ENCODE peak calls at places on chromosomes 1 and 21, in four cellular contexts. M is fibroblast of pulmonary artery; B is CD8-positive, alpha-beta T cell; F is IMR-90. Y is an unnamed sample.
A peak's percentile ranks its signal among the peaks of the same experiment; 100 is the strongest.

GRCh38 chr1:189659731-189660130 is 817.9 kb downstream of the BRINP3 start:
- DNase-seq in M (no peak), B (no peak), F (no peak), Y (no peak)

GRCh38 chr1:4699724-4700301 is 45.4 kb downstream of the AJAP1 start:
- DNase-seq in M (no peak), B (no peak), F (no peak), Y (no peak)

GRCh38 chr1:89166705-89167104 is 9.1 kb downstream of the GBP7 start:
- DNase-seq in M (no peak), B (no peak), F (no peak), Y (no peak)

GRCh38 chr1:42037586-42037985 is 115.6 kb upstream of the GUCA2B start:
- DNase-seq in M (no peak), B (no peak), F (no peak), Y (no peak)

GRCh38 chr1:235950318-235950717 is 83.6 kb upstream of the LYST start:
- DNase-seq in M (no peak), B (no peak), F (no peak), Y (no peak)

GRCh38 chr1:234970371-234970730 is 158.3 kb downstream of the TOMM20 start:
- DNase-seq in M (peak; percentile 97), B (no peak), F (peak; percentile 98), Y (no peak)

GRCh38 chr1:183590225-183591191 is at the start of gene NCF2:
- DNase-seq in M (peak; percentile 58), B (no peak), F (peak; percentile 57), Y (peak; percentile 79)

GRCh38 chr21:42518216-42518615 is 4.6 kb downstream of the SLC37A1 start:
- DNase-seq in M (peak; percentile 56), B (no peak), F (peak; percentile 28), Y (no peak)

GRCh38 chr1:50214764-50215163 is 106.0 kb downstream of the ELAVL4 start:
- DNase-seq in M (no peak), B (no peak), F (no peak), Y (no peak)

GRCh38 chr1:230375795-230376194 is 50.3 kb downstream of the PGBD5 start:
- DNase-seq in M (no peak), B (no peak), F (no peak), Y (no peak)

GRCh38 chr1:174726880-174727585 is 272.7 kb upstream of the CACYBP start:
- DNase-seq in M (no peak), B (no peak), F (no peak), Y (no peak)

GRCh38 chr1:174721246-174721645 is 273.5 kb downstream of the GPR52 start:
- DNase-seq in M (no peak), B (no peak), F (no peak), Y (no peak)

GRCh38 chr1:174723815-174724214 is 275.9 kb upstream of the CACYBP start:
- DNase-seq in M (no peak), B (no peak), F (no peak), Y (no peak)

GRCh38 chr1:174720618-174721017 is 272.9 kb downstream of the GPR52 start:
- DNase-seq in M (no peak), B (no peak), F (no peak), Y (no peak)

GRCh38 chr1:174726167-174726879 is 273.4 kb upstream of the CACYBP start:
- DNase-seq in M (peak; percentile 65), B (no peak), F (peak; percentile 55), Y (peak; percentile 25)
- TF ChIP-seq CTCF in M (peak; percentile 59), B (peak; percentile 60), F (peak; percentile 64), Y (no peak)

DNA sequence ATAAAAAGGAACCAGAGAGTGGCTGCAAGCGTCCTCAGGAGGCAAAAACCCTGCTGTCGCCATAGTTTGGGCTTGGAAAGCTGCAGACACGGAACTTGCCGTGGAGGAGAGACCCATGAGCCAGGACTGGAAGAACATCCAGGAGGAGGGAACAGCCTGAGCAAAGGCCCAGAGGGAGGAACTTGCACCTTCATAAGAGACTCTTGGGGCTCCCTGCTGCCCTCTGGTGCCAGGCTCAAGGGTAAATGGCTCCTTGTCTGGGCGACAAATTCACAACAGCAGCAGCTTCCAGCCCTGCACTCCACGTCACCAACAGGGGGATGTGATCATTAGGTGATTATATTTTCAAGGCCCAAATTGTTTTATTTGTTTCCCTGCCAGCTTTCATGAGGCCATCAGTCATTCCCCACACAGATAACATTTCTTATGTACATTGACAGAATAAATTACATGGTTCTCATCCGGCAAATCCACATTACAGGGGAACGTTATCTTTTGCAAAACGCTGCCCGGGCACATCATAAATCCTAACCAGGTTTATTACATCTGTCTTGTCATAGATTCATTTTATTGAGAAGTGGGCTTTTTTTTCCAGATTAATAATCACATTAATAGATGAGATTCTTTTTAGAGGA is 143.0 kb upstream of the GRIK3 start:
- DNase-seq in M (peak; percentile 8), B (no peak), F (peak; percentile 1), Y (peak; percentile 18)
- TF ChIP-seq CTCF in M (peak; percentile 17), B (no peak), F (peak; percentile 26), Y (peak; percentile 39)

DNA sequence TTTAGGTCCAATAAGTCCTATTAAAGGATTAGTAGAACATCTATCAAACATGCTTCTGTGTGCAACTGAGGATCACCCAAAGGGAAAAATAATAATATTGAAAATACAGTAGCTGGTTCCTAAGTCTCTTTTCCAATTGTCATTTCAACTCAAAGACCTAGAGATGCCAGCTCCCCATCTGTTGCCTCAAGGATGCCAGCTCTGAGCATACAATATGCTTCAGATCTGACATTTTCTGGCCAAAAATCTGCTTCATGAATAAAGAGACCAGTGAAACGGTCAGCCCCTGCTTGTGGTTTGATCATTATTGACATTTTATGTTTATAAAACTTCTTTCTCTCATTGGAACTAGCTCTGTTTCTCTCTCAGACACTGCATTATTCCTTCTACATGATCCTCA is 72.9 kb downstream of the CCDC185 start:
- DNase-seq in M (no peak), B (no peak), F (no peak), Y (no peak)
- TF ChIP-seq CTCF in M (no peak), B (no peak), F (no peak), Y (no peak)

DNA sequence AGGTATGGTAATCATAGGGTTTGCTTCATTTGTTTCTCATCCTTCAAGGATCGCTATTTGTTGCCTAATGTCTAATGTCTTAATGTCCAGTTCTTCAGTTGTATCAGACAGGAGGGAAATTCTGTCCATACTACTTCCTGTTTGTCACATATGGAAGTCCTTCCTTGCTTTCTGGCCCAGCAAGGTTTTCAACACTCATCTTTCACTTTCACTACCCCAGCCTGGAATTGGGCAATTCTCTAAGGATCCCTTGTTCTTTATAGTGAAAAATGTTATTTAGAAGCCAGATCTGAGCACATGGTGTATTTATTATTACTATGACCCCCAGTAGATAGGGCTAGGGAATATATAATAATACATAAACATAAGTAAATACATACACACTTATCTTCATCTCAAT is 50.6 kb upstream of the SLC35A3 start:
- DNase-seq in M (peak; percentile 70), B (no peak), F (no peak), Y (no peak)
- TF ChIP-seq CTCF in M (no peak), B (no peak), F (no peak), Y (no peak)

GRCh38 chr1:163169553-163169952 is 33.2 kb downstream of the RGS5 start:
- DNase-seq in M (no peak), B (no peak), F (no peak), Y (no peak)

GRCh38 chr1:163171826-163172225 is 30.9 kb downstream of the RGS5 start:
- DNase-seq in M (no peak), B (no peak), F (no peak), Y (no peak)

GRCh38 chr1:163170331-163170730 is 32.4 kb downstream of the RGS5 start:
- DNase-seq in M (peak; percentile 54), B (no peak), F (peak; percentile 18), Y (no peak)

GRCh38 chr1:163172596-163172995 is 30.1 kb downstream of the RGS5 start:
- DNase-seq in M (no peak), B (no peak), F (no peak), Y (no peak)

GRCh38 chr1:163170975-163171676 is 31.6 kb downstream of the RGS5 start:
- DNase-seq in M (peak; percentile 68), B (no peak), F (peak; percentile 47), Y (no peak)
- TF ChIP-seq CTCF in M (peak; percentile 69), B (no peak), F (peak; percentile 51), Y (no peak)

Y was measured in GM20000.